ENCODE peak calls at places on chromosomes 12 and 14, in five cellular contexts. R, E, K, O and W are unnamed samples.

GRCh38 chr12:26244503-26244902 is 49.1 kb downstream of the SSPN start:
- DNase-seq in R (no peak), E (no peak), K (no peak), O (no peak), W (no peak)

GRCh38 chr12:79900199-79900598 is 34.7 kb downstream of the PPP1R12A start:
- DNase-seq in R (no peak), E (no peak), K (no peak), O (no peak), W (no peak)

GRCh38 chr12:99712281-99712680 is 64.7 kb downstream of the GARIN6 start:
- DNase-seq in R (no peak), E (no peak), K (no peak), O (no peak), W (no peak)

GRCh38 chr12:94971923-94972322 is 31.6 kb downstream of the NDUFA12 start:
- DNase-seq in R (no peak), E (no peak), K (no peak), O (no peak), W (no peak)

GRCh38 chr14:103522028-103522581 is 525 bp downstream of the CKB start:
- DNase-seq in R (peak; percentile 83), E (peak; percentile 85), K (no peak), O (no peak), W (no peak)

GRCh38 chr12:26630546-26631027 is 202.4 kb downstream of the ITPR2 start:
- DNase-seq in R (no peak), E (no peak), K (no peak), O (no peak), W (no peak)

GRCh38 chr12:8045952-8046944 is 13.7 kb downstream of the FOXJ2 start:
- DNase-seq in R (no peak), E (peak; percentile 93), K (peak; percentile 85), O (peak; percentile 60), W (peak; percentile 83)

GRCh38 chr14:24280797-24281460 is 9.5 kb upstream of the RABGGTA start:
- DNase-seq in R (peak; percentile 25), E (no peak), K (no peak), O (no peak), W (no peak)

GRCh38 chr12:41188058-41188840 is at the start of gene PDZRN4:
- DNase-seq in R (peak; percentile 77), E (peak; percentile 84), K (no peak), O (no peak), W (no peak)

GRCh38 chr12:107027304-107028053 is 40.5 kb upstream of the MTERF2 start:
- DNase-seq in R (no peak), E (no peak), K (peak; percentile 66), O (no peak), W (no peak)

GRCh38 chr14:66152269-66152668 is 333.9 kb upstream of the CCDC196 start:
- DNase-seq in R (no peak), E (no peak), K (no peak), O (no peak), W (no peak)

GRCh38 chr14:64937176-64937820 is 5.2 kb downstream of the GPX2 start:
- DNase-seq in R (no peak), E (no peak), K (no peak), O (no peak), W (no peak)

GRCh38 chr14:68295316-68295816 is 475.8 kb downstream of the RAD51B start:
- DNase-seq in R (peak; percentile 64), E (no peak), K (no peak), O (no peak), W (no peak)

GRCh38 chr14:50475460-50475859 is 56.9 kb downstream of the MAP4K5 start:
- DNase-seq in R (no peak), E (no peak), K (no peak), O (no peak), W (no peak)

GRCh38 chr12:100154472-100155247 is 12.0 kb upstream of the BLTP3B start:
- DNase-seq in R (no peak), E (peak; percentile 91), K (peak; percentile 75), O (peak; percentile 57), W (peak; percentile 82)

GRCh38 chr12:51868821-51869489 is 18.9 kb upstream of the ANKRD33 start:
- DNase-seq in R (no peak), E (peak; percentile 77), K (no peak), O (no peak), W (no peak)

GRCh38 chr12:53180931-53181645 is 363 bp upstream of the CSAD start:
- DNase-seq in R (peak; percentile 89), E (peak; percentile 91), K (peak; percentile 82), O (peak; percentile 71), W (peak; percentile 79)

GRCh38 chr14:64746298-64747250 is 42.4 kb downstream of the PLEKHG3 start:
- DNase-seq in R (peak; percentile 41), E (no peak), K (no peak), O (no peak), W (no peak)

GRCh38 chr14:58072288-58073071 is 79.5 kb downstream of the ARMH4 start:
- DNase-seq in R (no peak), E (no peak), K (peak; percentile 68), O (no peak), W (peak; percentile 33)